ENCODE peak calls at places on chromosomes 13 and 19, in ten cellular contexts. One of them, this sample, is unnamed.

GRCh38 chr13:33543089-33543459 is 257.5 kb upstream of the STARD13 start:
- DNase-seq in astrocyte: no peak
- DNase-seq in WTC11: no peak
- DNase-seq in B cell: no peak
- DNase-seq in cardiac fibroblast: no peak
- DNase-seq in endothelial cell: no peak
- DNase-seq in lower leg skin: no peak
- DNase-seq in HL-60: no peak
- DNase-seq in HFF-Myc: no peak
- DNase-seq in mammary epithelial cell: no peak
- DNase-seq in this sample: no peak

GRCh38 chr19:40553885-40554857 is 22.5 kb upstream of the SHKBP1 start:
- DNase-seq in astrocyte: no peak
- DNase-seq in endothelial cell: no peak
- DNase-seq in B cell: no peak
- DNase-seq in WTC11: peak
- DNase-seq in mammary epithelial cell: peak
- DNase-seq in HL-60: no peak
- DNase-seq in cardiac fibroblast: no peak
- DNase-seq in lower leg skin: no peak
- DNase-seq in HFF-Myc: no peak
- DNase-seq in this sample: no peak

GRCh38 chr13:44713793-44714469 is 137.8 kb upstream of the TSC22D1 start:
- DNase-seq in cardiac fibroblast: peak
- DNase-seq in endothelial cell: no peak
- DNase-seq in B cell: no peak
- DNase-seq in HL-60: no peak
- DNase-seq in HFF-Myc: peak
- DNase-seq in lower leg skin: no peak
- DNase-seq in astrocyte: peak
- DNase-seq in mammary epithelial cell: peak
- DNase-seq in WTC11: no peak
- DNase-seq in this sample: peak

GRCh38 chr13:83815598-83815997 is 66.7 kb downstream of the SLITRK1 start:
- DNase-seq in HFF-Myc: no peak
- DNase-seq in astrocyte: no peak
- DNase-seq in mammary epithelial cell: no peak
- DNase-seq in HL-60: no peak
- DNase-seq in endothelial cell: no peak
- DNase-seq in lower leg skin: no peak
- DNase-seq in B cell: no peak
- DNase-seq in WTC11: no peak
- DNase-seq in cardiac fibroblast: no peak
- DNase-seq in this sample: no peak

GRCh38 chr19:35754365-35755139 is 2.3 kb downstream of the HSPB6 start:
- DNase-seq in HL-60: no peak
- DNase-seq in lower leg skin: peak
- DNase-seq in B cell: no peak
- DNase-seq in HFF-Myc: no peak
- DNase-seq in cardiac fibroblast: no peak
- DNase-seq in mammary epithelial cell: no peak
- DNase-seq in WTC11: no peak
- DNase-seq in astrocyte: no peak
- DNase-seq in endothelial cell: no peak
- DNase-seq in this sample: no peak

GRCh38 chr19:3367572-3368440 is 1.4 kb downstream of the NFIC start:
- DNase-seq in endothelial cell: no peak
- DNase-seq in WTC11: no peak
- DNase-seq in astrocyte: no peak
- DNase-seq in HFF-Myc: no peak
- DNase-seq in HL-60: peak
- DNase-seq in lower leg skin: no peak
- DNase-seq in mammary epithelial cell: peak
- DNase-seq in B cell: no peak
- DNase-seq in cardiac fibroblast: no peak
- DNase-seq in this sample: no peak

GRCh38 chr13:77207943-77208342 is 119.0 kb downstream of the MYCBP2 start:
- DNase-seq in mammary epithelial cell: peak
- DNase-seq in HL-60: no peak
- DNase-seq in cardiac fibroblast: peak
- DNase-seq in endothelial cell: no peak
- DNase-seq in astrocyte: peak
- DNase-seq in B cell: no peak
- DNase-seq in WTC11: no peak
- DNase-seq in lower leg skin: no peak
- DNase-seq in HFF-Myc: peak
- DNase-seq in this sample: no peak

GRCh38 chr19:17677002-17677401 is 11.2 kb downstream of the UNC13A start:
- DNase-seq in HL-60: no peak
- DNase-seq in lower leg skin: no peak
- DNase-seq in astrocyte: no peak
- DNase-seq in cardiac fibroblast: no peak
- DNase-seq in endothelial cell: no peak
- DNase-seq in mammary epithelial cell: no peak
- DNase-seq in B cell: no peak
- DNase-seq in WTC11: peak
- DNase-seq in HFF-Myc: no peak
- DNase-seq in this sample: no peak

GRCh38 chr13:31236211-31236786 is 36.5 kb downstream of the B3GLCT start:
- DNase-seq in HL-60: peak
- DNase-seq in astrocyte: peak
- DNase-seq in cardiac fibroblast: peak
- DNase-seq in B cell: no peak
- DNase-seq in HFF-Myc: no peak
- DNase-seq in endothelial cell: no peak
- DNase-seq in lower leg skin: no peak
- DNase-seq in mammary epithelial cell: peak
- DNase-seq in WTC11: no peak
- DNase-seq in this sample: no peak

GRCh38 chr13:51803018-51803417 is 945 bp downstream of the DHRS12 start:
- DNase-seq in HL-60: no peak
- DNase-seq in cardiac fibroblast: no peak
- DNase-seq in lower leg skin: no peak
- DNase-seq in endothelial cell: no peak
- DNase-seq in WTC11: no peak
- DNase-seq in mammary epithelial cell: no peak
- DNase-seq in B cell: no peak
- DNase-seq in astrocyte: no peak
- DNase-seq in HFF-Myc: no peak
- DNase-seq in this sample: no peak

GRCh38 chr13:99916366-99917103 is 55.0 kb downstream of the ZIC5 start:
- DNase-seq in endothelial cell: peak
- DNase-seq in HL-60: peak
- DNase-seq in WTC11: no peak
- DNase-seq in lower leg skin: no peak
- DNase-seq in mammary epithelial cell: peak
- DNase-seq in cardiac fibroblast: peak
- DNase-seq in B cell: peak
- DNase-seq in HFF-Myc: peak
- DNase-seq in astrocyte: peak
- DNase-seq in this sample: no peak

GRCh38 chr19:4456843-4457653 is 546 bp downstream of the UBXN6 start:
- DNase-seq in astrocyte: peak
- DNase-seq in lower leg skin: peak
- DNase-seq in cardiac fibroblast: peak
- DNase-seq in mammary epithelial cell: peak
- DNase-seq in B cell: peak
- DNase-seq in HL-60: peak
- DNase-seq in endothelial cell: peak
- DNase-seq in HFF-Myc: no peak
- DNase-seq in WTC11: peak
- DNase-seq in this sample: peak

GRCh38 chr13:93307651-93308050 is 81.0 kb downstream of the GPC6 start:
- DNase-seq in endothelial cell: no peak
- DNase-seq in WTC11: no peak
- DNase-seq in B cell: no peak
- DNase-seq in HL-60: no peak
- DNase-seq in lower leg skin: no peak
- DNase-seq in cardiac fibroblast: no peak
- DNase-seq in HFF-Myc: no peak
- DNase-seq in astrocyte: no peak
- DNase-seq in mammary epithelial cell: no peak
- DNase-seq in this sample: no peak

GRCh38 chr19:10760268-10760944 is 42.5 kb downstream of the DNM2 start:
- DNase-seq in lower leg skin: no peak
- DNase-seq in endothelial cell: no peak
- DNase-seq in HFF-Myc: no peak
- DNase-seq in WTC11: no peak
- DNase-seq in B cell: no peak
- DNase-seq in mammary epithelial cell: no peak
- DNase-seq in astrocyte: peak
- DNase-seq in HL-60: no peak
- DNase-seq in cardiac fibroblast: no peak
- DNase-seq in this sample: no peak

GRCh38 chr19:1237754-1238372 is at the start of gene CBARP:
- DNase-seq in HL-60: no peak
- DNase-seq in astrocyte: no peak
- DNase-seq in endothelial cell: peak
- DNase-seq in B cell: peak
- DNase-seq in cardiac fibroblast: no peak
- DNase-seq in lower leg skin: no peak
- DNase-seq in WTC11: peak
- DNase-seq in HFF-Myc: no peak
- DNase-seq in mammary epithelial cell: no peak
- DNase-seq in this sample: no peak

GRCh38 chr19:33375156-33375744 is 1.7 kb downstream of the CEBPG start:
- DNase-seq in HFF-Myc: no peak
- DNase-seq in mammary epithelial cell: no peak
- DNase-seq in lower leg skin: peak
- DNase-seq in HL-60: no peak
- DNase-seq in B cell: no peak
- DNase-seq in cardiac fibroblast: no peak
- DNase-seq in endothelial cell: no peak
- DNase-seq in astrocyte: no peak
- DNase-seq in WTC11: no peak
- DNase-seq in this sample: no peak

GRCh38 chr19:7844951-7845350 is 14.9 kb downstream of the EVI5L start:
- DNase-seq in endothelial cell: no peak
- DNase-seq in lower leg skin: no peak
- DNase-seq in HL-60: no peak
- DNase-seq in cardiac fibroblast: no peak
- DNase-seq in B cell: peak
- DNase-seq in WTC11: no peak
- DNase-seq in astrocyte: no peak
- DNase-seq in mammary epithelial cell: no peak
- DNase-seq in HFF-Myc: no peak
- DNase-seq in this sample: no peak

GRCh38 chr13:40344270-40345148 is 321.9 kb downstream of the FOXO1 start:
- DNase-seq in WTC11: no peak
- DNase-seq in lower leg skin: no peak
- DNase-seq in endothelial cell: no peak
- DNase-seq in B cell: no peak
- DNase-seq in HFF-Myc: no peak
- DNase-seq in astrocyte: peak
- DNase-seq in cardiac fibroblast: no peak
- DNase-seq in HL-60: no peak
- DNase-seq in mammary epithelial cell: no peak
- DNase-seq in this sample: no peak

GRCh38 chr13:106537521-106537920 is 2.1 kb upstream of the EFNB2 start:
- DNase-seq in astrocyte: no peak
- DNase-seq in HFF-Myc: no peak
- DNase-seq in HL-60: no peak
- DNase-seq in lower leg skin: no peak
- DNase-seq in endothelial cell: no peak
- DNase-seq in B cell: no peak
- DNase-seq in cardiac fibroblast: no peak
- DNase-seq in mammary epithelial cell: no peak
- DNase-seq in WTC11: no peak
- DNase-seq in this sample: no peak
- TF ChIP-seq CTCF in astrocyte: no peak
- TF ChIP-seq CTCF in HFF-Myc: no peak
- TF ChIP-seq CTCF in HL-60: no peak
- TF ChIP-seq CTCF in lower leg skin: no peak
- TF ChIP-seq CTCF in endothelial cell: no peak
- TF ChIP-seq CTCF in B cell: no peak
- TF ChIP-seq CTCF in cardiac fibroblast: no peak
- TF ChIP-seq CTCF in mammary epithelial cell: no peak
- TF ChIP-seq CTCF in WTC11: no peak
- TF ChIP-seq CTCF in this sample: no peak

GRCh38 chr19:41887711-41888382 is 4.9 kb downstream of the ARHGEF1 start:
- DNase-seq in HL-60: no peak
- DNase-seq in lower leg skin: no peak
- DNase-seq in cardiac fibroblast: peak
- DNase-seq in HFF-Myc: no peak
- DNase-seq in WTC11: peak
- DNase-seq in B cell: peak
- DNase-seq in astrocyte: peak
- DNase-seq in mammary epithelial cell: peak
- DNase-seq in endothelial cell: no peak
- DNase-seq in this sample: peak
- TF ChIP-seq CTCF in HL-60: no peak
- TF ChIP-seq CTCF in lower leg skin: no peak
- TF ChIP-seq CTCF in cardiac fibroblast: peak
- TF ChIP-seq CTCF in HFF-Myc: no peak
- TF ChIP-seq CTCF in WTC11: no peak
- TF ChIP-seq CTCF in B cell: peak
- TF ChIP-seq CTCF in astrocyte: peak
- TF ChIP-seq CTCF in mammary epithelial cell: peak
- TF ChIP-seq CTCF in endothelial cell: no peak
- TF ChIP-seq CTCF in this sample: peak

DNA sequence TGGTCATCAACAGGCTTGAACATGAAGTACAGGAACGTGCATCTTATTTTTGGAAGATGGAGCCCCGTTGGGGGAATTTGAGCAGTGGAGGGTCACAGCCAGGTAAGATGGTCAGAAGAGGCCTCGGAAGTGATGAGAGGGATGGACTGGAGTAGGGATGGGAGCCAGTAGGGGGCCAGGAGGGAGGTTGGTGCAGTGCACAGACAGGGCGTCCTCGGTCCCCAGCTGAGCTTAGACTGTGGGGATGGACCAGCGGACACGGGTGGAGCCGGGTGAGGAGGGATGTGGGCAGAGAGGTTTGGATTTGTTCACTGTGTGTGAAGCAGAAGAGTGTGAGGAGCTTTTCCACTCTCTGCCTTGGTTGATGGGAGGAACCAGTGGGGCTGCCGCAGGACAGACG is 10.6 kb downstream of the RPS9 start:
- DNase-seq in B cell: no peak
- DNase-seq in HFF-Myc: no peak
- DNase-seq in HL-60: no peak
- DNase-seq in endothelial cell: no peak
- DNase-seq in astrocyte: no peak
- DNase-seq in mammary epithelial cell: no peak
- DNase-seq in cardiac fibroblast: no peak
- DNase-seq in WTC11: no peak
- DNase-seq in lower leg skin: no peak
- DNase-seq in this sample: no peak
- TF ChIP-seq CTCF in B cell: no peak
- TF ChIP-seq CTCF in HFF-Myc: no peak
- TF ChIP-seq CTCF in HL-60: no peak
- TF ChIP-seq CTCF in endothelial cell: no peak
- TF ChIP-seq CTCF in astrocyte: no peak
- TF ChIP-seq CTCF in mammary epithelial cell: no peak
- TF ChIP-seq CTCF in cardiac fibroblast: no peak
- TF ChIP-seq CTCF in WTC11: no peak
- TF ChIP-seq CTCF in lower leg skin: no peak
- TF ChIP-seq CTCF in this sample: no peak

DNA sequence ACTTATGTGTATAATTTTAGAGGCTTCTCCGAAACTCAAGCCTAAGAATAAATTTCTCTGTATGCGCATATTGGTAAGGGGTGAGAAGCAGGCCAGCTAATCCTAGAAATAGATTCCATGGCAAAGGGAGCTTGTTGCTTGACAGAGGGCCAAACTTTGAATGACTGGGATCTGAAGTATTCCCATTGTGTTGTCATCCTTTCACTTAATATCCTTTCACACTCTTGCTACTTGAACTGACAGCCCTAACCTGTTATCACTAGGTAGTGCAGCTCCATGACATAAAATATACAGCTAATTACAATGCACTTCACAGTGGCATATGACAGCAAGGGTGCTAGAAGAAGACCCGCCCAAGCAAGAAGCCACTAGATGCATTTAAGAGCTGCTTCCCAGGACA is 309.8 kb downstream of the OXGR1 start:
- DNase-seq in astrocyte: no peak
- DNase-seq in B cell: no peak
- DNase-seq in cardiac fibroblast: no peak
- DNase-seq in endothelial cell: no peak
- DNase-seq in HL-60: no peak
- DNase-seq in lower leg skin: no peak
- DNase-seq in mammary epithelial cell: no peak
- DNase-seq in HFF-Myc: no peak
- DNase-seq in WTC11: no peak
- DNase-seq in this sample: no peak
- TF ChIP-seq CTCF in astrocyte: no peak
- TF ChIP-seq CTCF in B cell: no peak
- TF ChIP-seq CTCF in cardiac fibroblast: no peak
- TF ChIP-seq CTCF in endothelial cell: no peak
- TF ChIP-seq CTCF in HL-60: no peak
- TF ChIP-seq CTCF in lower leg skin: no peak
- TF ChIP-seq CTCF in mammary epithelial cell: no peak
- TF ChIP-seq CTCF in HFF-Myc: no peak
- TF ChIP-seq CTCF in WTC11: no peak
- TF ChIP-seq CTCF in this sample: no peak

This sample was measured in H1.